ENCODE peak calls at places on chromosomes 13 and 19, in seven cellular contexts. A, N, X, V, B, S and T are unnamed samples.

GRCh38 chr13:76974618-76974975 is 17.3 kb upstream of the CLN5 start:
- DNase-seq in A (no peak), N (no peak), X (no peak), V (no peak), B (no peak), S (no peak), T (no peak)

GRCh38 chr19:32464279-32464678 is 58.7 kb downstream of the DPY19L3 start:
- DNase-seq in A (no peak), N (peak), X (peak), V (no peak), B (peak), S (no peak), T (no peak)

GRCh38 chr19:45765365-45766292 is 3.4 kb downstream of the SIX5 start:
- DNase-seq in A (peak), N (no peak), X (no peak), V (no peak), B (no peak), S (no peak), T (no peak)

GRCh38 chr19:13834308-13834790 is 39.1 kb downstream of the ZSWIM4 start:
- DNase-seq in A (no peak), N (no peak), X (peak), V (no peak), B (peak), S (no peak), T (peak)

GRCh38 chr13:111610879-111611278 is 290.4 kb downstream of the TEX29 start:
- DNase-seq in A (no peak), N (no peak), X (no peak), V (no peak), B (no peak), S (no peak), T (no peak)

GRCh38 chr19:1809663-1810062 is 2.4 kb downstream of the ATP8B3 start:
- DNase-seq in A (no peak), N (no peak), X (no peak), V (no peak), B (no peak), S (no peak), T (no peak)

GRCh38 chr19:40607311-40607871 is 6.2 kb downstream of the LTBP4 start:
- DNase-seq in A (no peak), N (no peak), X (no peak), V (no peak), B (no peak), S (no peak), T (no peak)

GRCh38 chr13:100491164-100491847 is 97.3 kb downstream of the GGACT start:
- DNase-seq in A (peak), N (no peak), X (peak), V (no peak), B (peak), S (peak), T (no peak)

GRCh38 chr19:45638930-45639729 is at the start of gene EML2:
- DNase-seq in A (no peak), N (peak), X (no peak), V (peak), B (peak), S (no peak), T (no peak)

GRCh38 chr13:51501592-51502205 is 48.9 kb upstream of the INTS6 start:
- DNase-seq in A (no peak), N (no peak), X (peak), V (no peak), B (peak), S (no peak), T (peak)

GRCh38 chr13:48902421-48902820 is 73.3 kb upstream of the FNDC3A start:
- DNase-seq in A (no peak), N (no peak), X (no peak), V (no peak), B (peak), S (peak), T (no peak)

GRCh38 chr19:3479177-3479818 is 1.0 kb downstream of the SMIM24 start:
- DNase-seq in A (no peak), N (no peak), X (no peak), V (peak), B (no peak), S (no peak), T (no peak)

GRCh38 chr13:73428137-73428536 is 369.3 kb downstream of the KLF5 start:
- DNase-seq in A (no peak), N (no peak), X (peak), V (no peak), B (peak), S (no peak), T (peak)

GRCh38 chr19:37935341-37935740 is 28.3 kb downstream of the SIPA1L3 start:
- DNase-seq in A (no peak), N (no peak), X (no peak), V (no peak), B (no peak), S (no peak), T (no peak)

GRCh38 chr19:2054763-2055162 is 3.7 kb upstream of the MKNK2 start:
- DNase-seq in A (no peak), N (no peak), X (peak), V (no peak), B (no peak), S (no peak), T (no peak)

GRCh38 chr13:101626925-101627555 is 174.6 kb downstream of the ITGBL1 start:
- DNase-seq in A (no peak), N (peak), X (peak), V (peak), B (peak), S (no peak), T (peak)